ENCODE peak calls at places on chromosomes 3 and 15, in seven cellular contexts. F is DND-41, B is AG04450, V is spleen, D is cardiac muscle cell, O is ovary, Q is IMR-90. J is an unnamed sample.

GRCh38 chr3:134258761-134259347 is 8.2 kb upstream of the RYK start:
- DNase-seq in O (no peak), F (no peak), D (no peak), Q (peak; percentile 41), V (no peak), B (no peak), J (no peak)

GRCh38 chr15:97904196-97904572 is 56.3 kb upstream of the ARRDC4 start:
- DNase-seq in V (peak; percentile 78), F (peak; percentile 64), Q (peak; percentile 44), O (peak; percentile 61), D (peak; percentile 88), B (no peak), J (no peak)

GRCh38 chr3:138331143-138331894 is 1.7 kb upstream of the NME9 start:
- DNase-seq in O (no peak), D (no peak), B (no peak), Q (peak; percentile 35), F (no peak), V (no peak), J (no peak)

GRCh38 chr15:20348291-20348899 is 193.2 kb downstream of the GOLGA6L6 start:
- DNase-seq in V (no peak), O (no peak), F (no peak), D (no peak), B (no peak), Q (no peak), J (no peak)

GRCh38 chr15:91411570-91411969 is 311.5 kb downstream of the SV2B start:
- DNase-seq in F (no peak), B (no peak), O (no peak), D (no peak), V (no peak), Q (no peak), J (no peak)

GRCh38 chr3:148773805-148774204 is 53.8 kb upstream of the CPB1 start:
- DNase-seq in F (no peak), B (no peak), D (no peak), V (no peak), O (no peak), Q (no peak), J (no peak)

GRCh38 chr3:117531078-117531477 is 821.5 kb downstream of the TUSC7 start:
- DNase-seq in V (no peak), O (no peak), F (no peak), B (no peak), D (no peak), Q (no peak), J (no peak)

GRCh38 chr3:140791368-140791767 is 113.5 kb downstream of the TRIM42 start:
- DNase-seq in B (no peak), D (no peak), V (no peak), F (no peak), O (no peak), Q (no peak), J (no peak)

GRCh38 chr3:126466886-126467610 is 8.6 kb downstream of the ZXDC start:
- DNase-seq in B (no peak), D (no peak), V (peak; percentile 70), O (no peak), F (no peak), Q (no peak), J (no peak)

GRCh38 chr3:108838411-108838810 is 15.8 kb downstream of the TRAT1 start:
- DNase-seq in O (no peak), Q (no peak), D (no peak), F (no peak), B (no peak), V (no peak), J (no peak)

GRCh38 chr15:76146808-76147207 is 87.0 kb downstream of the TMEM266 start:
- DNase-seq in V (no peak), O (no peak), F (no peak), B (no peak), Q (no peak), D (no peak), J (no peak)

GRCh38 chr3:71641669-71642068 is 58.1 kb upstream of the FOXP1 start:
- DNase-seq in F (no peak), Q (peak; percentile 7), O (no peak), V (no peak), B (no peak), D (no peak), J (no peak)

DNA sequence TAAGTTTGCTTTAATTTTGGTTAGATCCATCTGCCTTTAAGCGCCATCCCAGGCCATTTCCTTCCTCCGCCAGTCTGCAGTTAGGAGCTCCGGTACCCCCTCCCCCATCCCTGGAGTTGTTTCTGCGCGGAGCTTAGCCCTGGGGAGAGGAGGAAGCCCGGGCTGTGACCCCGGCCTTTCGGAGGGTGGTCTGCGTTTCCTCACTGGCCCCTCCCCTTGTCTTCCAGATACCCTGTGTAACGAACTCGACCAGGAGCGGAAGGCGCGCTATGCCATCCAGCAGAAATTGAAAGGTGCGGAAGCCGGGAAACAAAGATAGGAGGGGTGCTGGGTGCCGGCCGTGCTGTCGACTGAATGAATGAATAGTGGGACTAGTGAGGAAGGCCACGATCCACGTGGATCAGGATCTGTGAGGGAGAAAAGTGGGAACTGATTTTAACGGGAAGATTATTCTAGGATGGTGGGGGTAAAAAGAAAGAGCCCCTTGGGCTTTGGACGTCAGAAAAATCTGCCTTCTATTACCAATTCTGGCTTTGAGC is 6.8 kb downstream of the RNU6-1 start:
- DNase-seq in F (no peak), D (peak; percentile 58), Q (no peak), B (no peak), O (no peak), V (no peak), J (no peak)
- H3K4me3 ChIP-seq in F (no peak overlapping the region), D (peak overlapping the region; percentile 13), Q (peak overlapping the region; percentile 25), B (peak overlapping the region; percentile 43), O (no peak overlapping the region), V (peak overlapping the region; percentile 13), J (no peak overlapping the region)

GRCh38 chr3:156530969-156531368 is 23.9 kb downstream of the SSR3 start:
- DNase-seq in Q (no peak), D (no peak), V (no peak), B (no peak), O (no peak), F (no peak), J (no peak)
- TF ChIP-seq CTCF in Q (no peak), D (no peak), V (no peak), B (no peak), O (no peak), F (no peak), J (no peak)

DNA sequence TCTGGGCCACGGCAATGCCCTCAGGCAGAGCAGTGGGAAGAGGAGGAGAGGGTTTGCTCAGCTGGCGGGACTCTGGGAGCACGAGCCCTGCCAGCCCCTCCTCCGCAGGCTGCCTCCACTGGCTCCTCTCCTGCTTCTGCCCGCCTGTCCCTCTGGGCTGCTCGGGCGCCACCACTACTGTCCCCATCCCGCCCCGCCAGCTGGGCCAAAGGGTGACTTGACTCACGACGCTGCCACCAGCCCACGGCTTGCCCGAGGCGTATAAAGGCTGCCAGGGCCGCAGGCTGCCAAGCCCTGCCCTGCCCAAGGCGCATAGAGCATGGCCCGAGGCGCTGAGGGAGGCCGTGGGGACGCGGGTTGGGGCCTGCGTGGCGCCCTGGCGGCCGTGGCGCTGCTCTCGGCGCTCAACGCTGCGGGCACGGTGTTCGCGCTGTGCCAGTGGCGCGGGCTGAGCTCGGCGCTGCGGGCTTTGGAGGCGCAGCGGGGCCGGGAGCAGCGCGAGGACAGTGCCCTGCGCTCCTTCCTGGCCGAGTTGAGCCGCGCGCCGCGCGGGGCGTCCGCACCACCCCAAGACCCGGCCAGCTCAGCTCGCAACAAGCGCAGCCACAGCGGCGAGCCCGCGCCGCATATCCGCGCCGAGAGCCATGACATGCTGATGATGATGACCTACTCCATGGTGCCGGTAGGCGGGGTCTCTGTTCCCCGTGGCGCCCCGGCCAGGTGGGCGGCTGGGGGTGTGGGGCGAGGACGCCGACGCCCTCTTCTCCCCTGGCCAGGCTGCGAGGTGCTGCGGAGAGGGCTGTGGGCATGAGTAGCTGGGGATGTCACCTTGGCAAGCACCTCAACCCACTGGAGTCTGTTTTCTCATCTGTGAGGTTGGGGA is at the start of gene GLDN:
- DNase-seq in Q (peak; percentile 2), B (no peak), D (peak; percentile 47), F (no peak), O (no peak), V (no peak), J (no peak)
- H3K27me3 ChIP-seq in Q (peaks cover 61% of the 10 kb centered on the region), B (peaks cover 55% of the 10 kb centered on the region), D (peaks cover 65% of the 10 kb centered on the region), F (no peaks in the 10 kb centered on the region), O (no peaks in the 10 kb centered on the region), V (peaks cover 16% of the 10 kb centered on the region), J (peaks cover 6% of the 10 kb centered on the region)

GRCh38 chr3:18419232-18419631 is 5.9 kb downstream of the SATB1 start:
- DNase-seq in V (no peak), Q (no peak), D (no peak), F (no peak), B (no peak), O (no peak), J (no peak)
- H3K4me3 ChIP-seq in V (no peak overlapping the region), Q (no peak overlapping the region), D (no peak overlapping the region), F (no peak overlapping the region), B (no peak overlapping the region), O (no peak overlapping the region), J (no peak overlapping the region)

DNA sequence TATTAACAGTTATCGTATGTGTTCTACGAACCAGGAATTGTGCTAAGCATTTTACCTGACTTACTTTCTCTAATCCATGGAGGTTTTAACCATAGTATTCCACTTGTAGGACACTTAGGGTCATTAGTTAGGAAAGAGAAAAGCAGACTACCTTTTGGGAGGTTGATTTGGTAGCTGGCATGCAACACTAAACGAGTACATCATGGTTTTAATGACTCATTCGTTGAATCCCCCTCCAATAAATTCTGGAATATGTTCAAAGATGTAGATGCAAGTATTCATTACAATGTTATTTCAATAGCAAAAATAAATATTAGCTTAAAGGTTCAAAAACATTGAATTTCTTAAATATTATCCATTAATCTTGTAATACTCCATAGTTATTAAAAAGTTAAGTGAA is 162.5 kb downstream of the FMN1 start:
- DNase-seq in D (no peak), V (no peak), B (no peak), F (no peak), Q (peak; percentile 53), O (no peak), J (no peak)
- TF ChIP-seq CTCF in D (no peak), V (no peak), B (no peak), F (no peak), Q (no peak), O (no peak), J (no peak)

GRCh38 chr3:128473180-128473519 is 6.5 kb upstream of the DNAJB8 start:
- DNase-seq in D (no peak), V (no peak), F (no peak), B (no peak), Q (no peak), O (no peak), J (no peak)
- H3K27me3 ChIP-seq in D (peaks cover 33% of the 10 kb centered on the region), V (no peaks in the 10 kb centered on the region), F (peaks cover 25% of the 10 kb centered on the region), B (peaks cover 53% of the 10 kb centered on the region), Q (peaks cover 69% of the 10 kb centered on the region), O (no peaks in the 10 kb centered on the region), J (no peaks in the 10 kb centered on the region)